ENCODE peak calls at places on chromosomes 5 and 9, in ten cellular contexts. M is stimulated activated CD4-positive, alpha-beta T cell treated with anti-CD3 and anti-CD28 coated beads, Interleukin-12 subunit alpha, Interleukin-12 subunit beta, amount 100 ng/mL, for 48 hours; O is EL; V is amniotic stem cell; Y is neural crest cell; P is NCI-H1105 treated with DMSO at 0.1 percent for 48 hours; L is foreskin fibroblast; G is CD8-positive, alpha-beta T cell; W is NCI-H1092; H is K562. N is an unnamed sample.

GRCh38 chr9:27303219-27303618 is 6.3 kb upstream of the EQTN start:
- DNase-seq in M (no peak), O (peak; percentile 28), V (no peak), Y (no peak), P (no peak), L (no peak), G (no peak), W (no peak), H (peak; percentile 35), N (no peak)

GRCh38 chr5:130126748-130127147 is 222.5 kb downstream of the CHSY3 start:
- DNase-seq in M (no peak), O (no peak), V (no peak), Y (no peak), P (no peak), L (peak; percentile 13), G (no peak), W (no peak), H (no peak), N (no peak)

GRCh38 chr5:180389252-180390101 is 36.3 kb upstream of the GFPT2 start:
- DNase-seq in M (no peak), O (peak; percentile 9), V (no peak), Y (no peak), P (no peak), L (no peak), G (no peak), W (no peak), H (peak; percentile 8), N (no peak)

GRCh38 chr5:56233230-56233629 is at the start of gene ANKRD55:
- DNase-seq in M (no peak), O (no peak), V (no peak), Y (no peak), P (peak; percentile 60), L (peak; percentile 19), G (no peak), W (peak; percentile 70), H (no peak), N (no peak)

GRCh38 chr9:113910036-113910639 is 34.0 kb downstream of the ZNF618 start:
- DNase-seq in M (no peak), O (no peak), V (no peak), Y (no peak), P (peak; percentile 88), L (no peak), G (no peak), W (peak; percentile 41), H (no peak), N (no peak)

GRCh38 chr5:111280282-111280901 is 56.2 kb downstream of the CAMK4 start:
- DNase-seq in M (no peak), O (no peak), V (no peak), Y (no peak), P (no peak), L (no peak), G (no peak), W (peak; percentile 9), H (no peak), N (no peak)

GRCh38 chr5:82018462-82018861 is 46.6 kb downstream of the ATG10 start:
- DNase-seq in M (no peak), O (no peak), V (no peak), Y (peak; percentile 2), P (no peak), L (no peak), G (no peak), W (peak; percentile 55), H (no peak), N (peak; percentile 16)

GRCh38 chr9:20636883-20637440 is 14.7 kb upstream of the MLLT3 start:
- DNase-seq in M (no peak), O (no peak), V (no peak), Y (no peak), P (no peak), L (no peak), G (no peak), W (no peak), H (no peak), N (no peak)

GRCh38 chr9:136928591-136928990 is 15.9 kb downstream of the FBXW5 start:
- DNase-seq in M (no peak), O (no peak), V (no peak), Y (no peak), P (no peak), L (no peak), G (no peak), W (no peak), H (no peak), N (no peak)

GRCh38 chr5:107271682-107272350 is 398.9 kb downstream of the EFNA5 start:
- DNase-seq in M (no peak), O (no peak), V (no peak), Y (no peak), P (no peak), L (no peak), G (no peak), W (no peak), H (no peak), N (no peak)

GRCh38 chr5:89437450-89438435 is 554.8 kb upstream of the MEF2C start:
- DNase-seq in M (no peak), O (no peak), V (no peak), Y (no peak), P (no peak), L (peak; percentile 17), G (no peak), W (no peak), H (no peak), N (no peak)

GRCh38 chr9:32502996-32503395 is 23.0 kb downstream of the RIGI start:
- DNase-seq in M (no peak), O (no peak), V (no peak), Y (no peak), P (no peak), L (no peak), G (no peak), W (no peak), H (no peak), N (no peak)

GRCh38 chr9:37693265-37693664 is 42.5 kb downstream of the FRMPD1 start:
- DNase-seq in M (no peak), O (no peak), V (no peak), Y (no peak), P (no peak), L (no peak), G (no peak), W (no peak), H (no peak), N (no peak)

GRCh38 chr9:92607773-92608172 is 62.2 kb downstream of the IPPK start:
- DNase-seq in M (no peak), O (peak; percentile 92), V (peak; percentile 55), Y (no peak), P (peak; percentile 67), L (peak; percentile 88), G (peak; percentile 17), W (peak; percentile 90), H (no peak), N (no peak)

GRCh38 chr9:134403292-134403681 is 77.0 kb downstream of the RXRA start:
- DNase-seq in M (no peak), O (no peak), V (no peak), Y (no peak), P (no peak), L (no peak), G (no peak), W (no peak), H (no peak), N (no peak)

GRCh38 chr9:35606138-35606504 is 1.1 kb downstream of the TESK1 start:
- DNase-seq in M (no peak), O (peak; percentile 22), V (no peak), Y (no peak), P (peak; percentile 9), L (no peak), G (no peak), W (no peak), H (peak; percentile 17), N (peak; percentile 45)

GRCh38 chr5:171795381-171795780 is 9.8 kb downstream of the SMIM23 start:
- DNase-seq in M (no peak), O (no peak), V (no peak), Y (no peak), P (peak; percentile 15), L (no peak), G (no peak), W (no peak), H (no peak), N (no peak)

GRCh38 chr9:126643945-126644527 is 30.3 kb downstream of the LMX1B start:
- DNase-seq in M (no peak), O (no peak), V (no peak), Y (no peak), P (no peak), L (no peak), G (no peak), W (no peak), H (no peak), N (no peak)

GRCh38 chr5:138905541-138905940 is 30.4 kb upstream of the LRRTM2 start:
- DNase-seq in M (no peak), O (peak; percentile 87), V (no peak), Y (no peak), P (no peak), L (peak; percentile 39), G (no peak), W (no peak), H (no peak), N (no peak)

GRCh38 chr5:38551020-38552017 is 5.1 kb downstream of the LIFR start:
- DNase-seq in M (no peak), O (peak; percentile 60), V (peak; percentile 32), Y (no peak), P (peak; percentile 69), L (peak; percentile 36), G (no peak), W (peak; percentile 32), H (peak; percentile 17), N (peak; percentile 71)

GRCh38 chr9:114450833-114451706 is 54.2 kb downstream of the WHRN start:
- DNase-seq in M (no peak), O (no peak), V (no peak), Y (no peak), P (no peak), L (no peak), G (no peak), W (no peak), H (no peak), N (no peak)

GRCh38 chr9:135478858-135479468 is 619 bp upstream of the PPP1R26 start:
- DNase-seq in M (no peak), O (peak; percentile 30), V (no peak), Y (peak; percentile 23), P (peak; percentile 30), L (no peak), G (no peak), W (no peak), H (peak; percentile 50), N (no peak)

GRCh38 chr5:58771750-58772149 is 188.9 kb downstream of the RAB3C start:
- DNase-seq in M (no peak), O (no peak), V (no peak), Y (no peak), P (no peak), L (no peak), G (no peak), W (no peak), H (no peak), N (no peak)

GRCh38 chr9:24832307-24832706 is 286.6 kb upstream of the IZUMO3 start:
- DNase-seq in M (no peak), O (no peak), V (no peak), Y (peak; percentile 1), P (no peak), L (no peak), G (no peak), W (no peak), H (no peak), N (no peak)

GRCh38 chr9:8880031-8880430 is 1080.5 kb upstream of the DMAC1 start:
- DNase-seq in M (no peak), O (no peak), V (no peak), Y (no peak), P (peak; percentile 57), L (no peak), G (no peak), W (peak; percentile 75), H (no peak), N (no peak)

GRCh38 chr5:8491254-8491653 is 622.3 kb downstream of the MTRR start:
- DNase-seq in M (no peak), O (no peak), V (no peak), Y (no peak), P (no peak), L (no peak), G (no peak), W (no peak), H (no peak), N (no peak)

GRCh38 chr5:151036556-151036955 is 16.2 kb downstream of the GPX3 start:
- DNase-seq in M (no peak), O (no peak), V (no peak), Y (no peak), P (peak; percentile 48), L (no peak), G (no peak), W (no peak), H (no peak), N (no peak)

GRCh38 chr9:107242073-107243063 is 40.7 kb upstream of the RAD23B start:
- DNase-seq in M (no peak), O (peak; percentile 66), V (no peak), Y (no peak), P (peak; percentile 57), L (no peak), G (no peak), W (no peak), H (no peak), N (no peak)